ENCODE peak calls at places on chromosomes 4 and X, in five cellular contexts. Q is H9, Z is IMR-90, T is adipocyte, R is astrocyte. M is an unnamed sample.

GRCh38 chr4:183333983-183334382 is 11.8 kb upstream of the CLDN24 start:
- DNase-seq in Q (no peak), T (no peak), Z (peak), R (no peak), M (peak)

GRCh38 chrX:143429021-143429570 is 88.2 kb downstream of the SPANXN3 start:
- DNase-seq in Z (no peak), T (no peak), Q (no peak), R (no peak), M (no peak)

GRCh38 chr4:24763631-24764302 is 31.6 kb upstream of the SOD3 start:
- DNase-seq in T (peak), R (peak), Z (peak), Q (no peak), M (no peak)

GRCh38 chrX:17414839-17415238 is 39.8 kb downstream of the NHS start:
- DNase-seq in Q (peak), Z (no peak), R (no peak), T (no peak), M (no peak)

GRCh38 chrX:23789386-23790146 is 6.6 kb downstream of the SAT1 start:
- DNase-seq in R (no peak), T (no peak), Z (no peak), Q (no peak), M (no peak)

GRCh38 chrX:88355252-88355651 is 391.8 kb upstream of the CPXCR1 start:
- DNase-seq in R (no peak), T (no peak), Q (no peak), Z (no peak), M (no peak)

GRCh38 chr4:88573995-88574394 is 18.3 kb upstream of the HERC3 start:
- DNase-seq in Z (peak), R (peak), Q (peak), T (peak), M (no peak)

GRCh38 chr4:133270021-133270570 is 121.0 kb downstream of the PCDH10 start:
- DNase-seq in R (no peak), Z (no peak), T (peak), Q (no peak), M (no peak)

GRCh38 chr4:181685911-181686310 is 557.3 kb upstream of the TENM3 start:
- DNase-seq in Z (peak), Q (no peak), T (peak), R (peak), M (no peak)

GRCh38 chr4:77358315-77358928 is 201.4 kb downstream of the CCNG2 start:
- DNase-seq in Q (peak), T (peak), R (no peak), Z (peak), M (peak)

GRCh38 chrX:27964432-27964831 is 16.8 kb downstream of the DCAF8L1 start:
- DNase-seq in R (no peak), Z (no peak), T (no peak), Q (no peak), M (peak)

GRCh38 chr4:133146574-133147198 is 2.4 kb upstream of the PCDH10 start:
- DNase-seq in T (peak), Q (peak), R (peak), Z (peak), M (peak)

GRCh38 chrX:68420559-68420958 is 12.7 kb downstream of the OPHN1 start:
- DNase-seq in T (peak), R (peak), Q (no peak), Z (peak), M (no peak)

GRCh38 chrX:153433781-153434285 is 12.0 kb downstream of the TREX2 start:
- DNase-seq in T (no peak), Q (no peak), Z (no peak), R (no peak), M (no peak)

GRCh38 chr4:125703443-125703842 is 388.7 kb downstream of the FAT4 start:
- DNase-seq in Q (no peak), Z (peak), R (peak), T (peak), M (peak)

GRCh38 chr4:147326581-147326980 is 154.3 kb upstream of the EDNRA start:
- DNase-seq in Q (no peak), Z (peak), T (peak), R (peak), M (peak)

GRCh38 chr4:62449538-62449937 is 1249.4 kb downstream of the ADGRL3 start:
- DNase-seq in Z (no peak), T (no peak), Q (no peak), R (no peak), M (no peak)

GRCh38 chr4:110475881-110476818 is at the start of gene ENPEP:
- DNase-seq in Z (peak), T (peak), R (no peak), Q (peak), M (no peak)

GRCh38 chr4:109916003-109916399 is 3.3 kb downstream of the EGF start:
- DNase-seq in R (no peak), Z (no peak), T (no peak), Q (no peak), M (no peak)

GRCh38 chr4:73673286-73673685 is 53.0 kb upstream of the RASSF6 start:
- DNase-seq in R (no peak), Q (no peak), T (no peak), Z (no peak), M (no peak)

GRCh38 chrX:1945879-1946278 is 331.0 kb downstream of the ASMT start:
- DNase-seq in Q (no peak), R (no peak), Z (no peak), T (no peak), M (no peak)

GRCh38 chrX:54357414-54358377 is at the start of gene WNK3:
- DNase-seq in R (peak), Z (peak), T (peak), Q (peak), M (peak)

GRCh38 chrX:13965531-13965930 is 64.2 kb downstream of the GEMIN8 start:
- DNase-seq in Z (no peak), Q (peak), R (no peak), T (no peak), M (no peak)

GRCh38 chr4:80619070-80619674 is 283.6 kb downstream of the CFAP299 start:
- DNase-seq in Z (no peak), T (peak), R (peak), Q (no peak), M (no peak)

GRCh38 chr4:54940996-54941395 is 184.4 kb downstream of the KDR start:
- DNase-seq in R (no peak), T (no peak), Z (no peak), Q (no peak), M (no peak)

GRCh38 chrX:111098874-111099273 is 2.9 kb downstream of the PAK3 start:
- DNase-seq in T (peak), Z (peak), Q (peak), R (no peak), M (no peak)

GRCh38 chrX:106932960-106933537 is 12.8 kb downstream of the CLDN2 start:
- DNase-seq in T (no peak), Z (peak), Q (no peak), R (peak), M (no peak)

GRCh38 chrX:13128104-13128503 is 83.7 kb upstream of the FAM9C start:
- DNase-seq in Z (peak), R (no peak), Q (no peak), T (peak), M (peak)

GRCh38 chr4:56843421-56843899 is 22.0 kb upstream of the SPINK2 start:
- DNase-seq in Q (peak), R (no peak), T (no peak), Z (no peak), M (no peak)

GRCh38 chrX:147803948-147804347 is 107.8 kb upstream of the FMR1 start:
- DNase-seq in R (no peak), Z (no peak), T (peak), Q (no peak), M (no peak)

GRCh38 chr4:61445374-61446063 is 245.4 kb downstream of the ADGRL3 start:
- DNase-seq in Q (no peak), Z (no peak), R (no peak), T (no peak), M (no peak)

GRCh38 chr4:171880136-171880535 is 66.9 kb downstream of the GALNTL6 start:
- DNase-seq in R (peak), Q (no peak), T (peak), Z (peak), M (peak)

GRCh38 chrX:124573458-124573857 is 227.1 kb downstream of the SH2D1A start:
- DNase-seq in R (no peak), Z (no peak), T (peak), Q (no peak), M (no peak)

GRCh38 chrX:153644356-153645125 is 2.5 kb upstream of the DUSP9 start:
- DNase-seq in R (no peak), T (peak), Q (peak), Z (no peak), M (no peak)

GRCh38 chr4:30720656-30721352 is 635 bp downstream of the PCDH7 start:
- DNase-seq in Z (peak), Q (peak), R (peak), T (peak), M (peak)

GRCh38 chrX:131621650-131622049 is 77.8 kb downstream of the OR13H1 start:
- DNase-seq in T (no peak), R (peak), Z (no peak), Q (no peak), M (no peak)

GRCh38 chr4:79445371-79445781 is 37.3 kb upstream of the GK2 start:
- DNase-seq in T (peak), R (no peak), Z (no peak), Q (no peak), M (no peak)

GRCh38 chr4:42151568-42152506 is 618 bp downstream of the BEND4 start:
- DNase-seq in Q (peak), T (peak), Z (no peak), R (no peak), M (peak)

GRCh38 chr4:99848576-99848975 is 31.9 kb downstream of the DAPP1 start:
- DNase-seq in Q (no peak), T (no peak), Z (no peak), R (no peak), M (no peak)

GRCh38 chr4:95531141-95531540 is 17.6 kb downstream of the UNC5C start:
- DNase-seq in Q (no peak), Z (no peak), T (no peak), R (no peak), M (no peak)

DNA sequence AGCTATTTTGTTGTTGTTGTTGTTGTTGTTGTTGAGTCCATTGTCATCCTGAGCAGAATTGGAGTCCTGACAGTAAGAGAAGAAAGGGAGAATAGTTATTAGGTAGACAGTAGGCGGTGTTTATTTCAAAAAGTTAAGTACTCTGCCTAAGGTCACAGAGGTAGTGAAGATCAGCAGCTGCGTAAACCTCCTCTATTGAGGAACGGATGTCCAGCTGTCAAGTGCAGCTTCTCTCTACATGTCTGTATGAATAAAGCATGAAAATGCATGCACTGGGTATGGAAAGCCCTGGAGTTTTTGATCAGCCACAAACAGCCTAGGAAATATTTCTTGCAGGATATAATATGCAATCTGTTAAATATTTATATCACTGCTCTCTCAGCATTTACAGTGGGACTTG is 109.4 kb upstream of the CBLL2 start:
- DNase-seq in T (no peak), Q (no peak), Z (no peak), R (no peak), M (no peak)
- H3K9ac ChIP-seq in T (no peak), Q (no peak), Z (no peak), R (no peak), M (no peak)

GRCh38 chr4:128384765-128385164 is 97.2 kb upstream of the PGRMC2 start:
- DNase-seq in Q (no peak), R (no peak), T (no peak), Z (no peak), M (no peak)
- H3K9ac ChIP-seq in Q (no peak), R (no peak), T (peak), Z (no peak), M (no peak)

GRCh38 chr4:150173420-150173819 is 95.2 kb downstream of the DCLK2 start:
- DNase-seq in T (no peak), R (peak), Q (no peak), Z (no peak), M (peak)
- H3K9ac ChIP-seq in T (no peak), R (no peak), Q (no peak), Z (no peak), M (no peak)

DNA sequence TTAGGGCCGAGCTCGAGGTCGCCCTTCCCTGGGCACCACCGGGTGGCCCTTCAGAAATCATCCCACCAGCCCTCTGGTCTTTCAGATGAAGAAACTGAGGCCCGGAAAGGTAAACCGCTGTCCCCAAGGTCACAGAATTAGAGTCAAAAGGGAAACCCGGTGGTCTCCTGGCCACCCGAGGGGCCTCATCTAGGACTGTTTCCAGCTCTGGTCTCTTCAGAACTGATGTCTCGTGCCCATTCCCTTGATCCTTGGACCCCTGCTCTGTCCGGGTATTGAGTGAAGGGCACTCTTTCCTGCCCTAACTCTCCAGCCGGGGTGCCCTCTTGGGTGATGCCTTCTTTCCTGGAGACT is 841 bp downstream of the HTRA3 start:
- DNase-seq in Q (no peak), T (no peak), Z (no peak), R (no peak), M (no peak)
- H3K9ac ChIP-seq in Q (no peak), T (peak), Z (no peak), R (no peak), M (no peak)

GRCh38 chrX:39691724-39692123 is 406.0 kb downstream of the BCOR start:
- DNase-seq in Q (no peak), T (no peak), Z (no peak), R (no peak), M (no peak)

GRCh38 chrX:39689374-39690104 is 408.2 kb downstream of the BCOR start:
- DNase-seq in Z (no peak), T (no peak), R (no peak), Q (peak), M (no peak)

GRCh38 chrX:39690541-39691415 is 407.0 kb downstream of the BCOR start:
- DNase-seq in T (no peak), Z (no peak), Q (no peak), R (no peak), M (no peak)

GRCh38 chrX:39693298-39693697 is 404.5 kb downstream of the BCOR start:
- DNase-seq in T (no peak), Z (no peak), Q (no peak), R (peak), M (no peak)

GRCh38 chrX:39692796-39693195 is 405.0 kb downstream of the BCOR start:
- DNase-seq in R (peak), Z (no peak), Q (no peak), T (no peak), M (no peak)
- H3K9ac ChIP-seq in R (no peak), Z (no peak), Q (no peak), T (no peak), M (no peak)

GRCh38 chr4:1012031-1012739 is 759 bp downstream of the FGFRL1 start:
- DNase-seq in Z (no peak), Q (no peak), T (peak), R (peak), M (peak)

GRCh38 chr4:1010522-1011021 is 854 bp upstream of the FGFRL1 start:
- DNase-seq in T (peak), Q (peak), Z (peak), R (peak), M (peak)

GRCh38 chr4:1008840-1009646 is 2.4 kb upstream of the FGFRL1 start:
- DNase-seq in R (no peak), T (peak), Z (no peak), Q (peak), M (peak)

GRCh38 chr4:1009647-1010521 is 1.5 kb upstream of the FGFRL1 start:
- DNase-seq in Q (peak), Z (peak), R (no peak), T (peak), M (peak)

GRCh38 chr4:1011022-1011694 is at the start of gene FGFRL1:
- DNase-seq in T (peak), Z (peak), Q (peak), R (peak), M (peak)
- H3K9ac ChIP-seq in T (peak), Z (peak), Q (no peak), R (peak), M (peak)

GRCh38 chr4:3303840-3304715 is 11.3 kb downstream of the RGS12 start:
- DNase-seq in R (no peak), Z (no peak), Q (no peak), T (no peak), M (no peak)

GRCh38 chr4:3305610-3306371 is 13.0 kb downstream of the RGS12 start:
- DNase-seq in R (peak), T (peak), Q (no peak), Z (peak), M (peak)

GRCh38 chr4:3303445-3303824 is 10.6 kb downstream of the RGS12 start:
- DNase-seq in R (no peak), Z (no peak), T (no peak), Q (peak), M (no peak)

GRCh38 chr4:3306465-3306864 is 13.6 kb downstream of the RGS12 start:
- DNase-seq in Z (no peak), R (no peak), Q (no peak), T (no peak), M (no peak)

GRCh38 chr4:3304831-3305609 is 12.2 kb downstream of the RGS12 start:
- DNase-seq in R (peak), Z (peak), T (peak), Q (peak), M (peak)
- H3K9ac ChIP-seq in R (no peak), Z (no peak), T (peak), Q (no peak), M (no peak)

DNA sequence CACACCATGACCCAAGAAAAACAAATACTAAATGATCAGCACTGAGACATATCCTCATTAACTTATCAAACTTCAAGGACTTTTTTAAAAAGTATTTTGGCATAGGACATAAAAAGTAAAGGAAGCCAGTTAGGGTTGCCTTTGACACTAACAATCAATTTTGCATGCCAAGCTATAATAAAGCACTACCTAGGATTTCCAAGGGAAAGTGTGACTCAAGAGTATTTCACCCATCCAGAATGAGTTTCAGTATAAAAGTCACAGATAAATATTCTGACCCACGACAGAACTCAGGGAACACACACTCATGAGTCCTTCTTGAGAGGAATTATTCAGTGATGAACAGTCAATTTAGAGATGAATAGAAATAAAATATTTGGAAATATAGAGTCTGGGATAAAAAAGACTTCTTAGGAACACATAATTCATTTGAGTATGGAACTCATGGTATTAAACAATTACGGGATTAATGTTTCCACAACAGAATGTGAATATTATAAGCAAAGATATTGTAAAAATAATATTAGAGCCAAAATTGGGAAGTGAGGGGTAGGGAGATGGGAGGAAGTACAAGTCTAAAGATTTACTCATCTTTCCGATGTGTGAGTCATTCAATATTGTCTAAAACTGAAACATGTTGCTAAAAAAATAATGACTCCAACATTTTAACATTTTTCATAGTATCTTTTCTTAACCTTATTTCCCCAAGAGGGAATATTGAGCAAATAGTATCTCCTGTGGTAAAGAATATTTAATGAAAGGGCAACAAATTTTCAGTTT is 143.5 kb upstream of the LNX1 start:
- DNase-seq in Z (peak), T (peak), Q (no peak), R (peak), M (peak)
- H3K9ac ChIP-seq in Z (no peak), T (peak), Q (no peak), R (no peak), M (no peak)

GRCh38 chr4:53376900-53377299 is 541 bp upstream of the FIP1L1 start:
- DNase-seq in R (no peak), Q (no peak), Z (no peak), T (peak), M (no peak)
- H3K9ac ChIP-seq in R (peak), Q (no peak), Z (no peak), T (peak), M (peak)